ENCODE peak calls at places on chromosomes 16 and 17, in ten cellular contexts. One of them, this sample, is unnamed.

GRCh38 chr16:56601325-56601724 is 7.1 kb upstream of the MT2A start:
- DNase-seq in EL: no peak
- DNase-seq in cardiac fibroblast: no peak
- DNase-seq in dermis microvascular lymphatic vessel endothelial cell: no peak
- DNase-seq in activated CD4-positive, alpha-beta T cell treated with anti-CD3 and anti-CD28 coated beads, Interleukin-2, amount 50 U/mL, for 1 hour: no peak
- DNase-seq in activated CD8-positive, alpha-beta memory T cell treated with anti-CD3 and anti-CD28 coated beads for 24 hours: no peak
- DNase-seq in T-helper 9 cell: no peak
- DNase-seq in MV-4-11: no peak
- DNase-seq in CD8-positive, alpha-beta memory T cell: no peak
- DNase-seq in DMS 273 treated with DMSO at 0.1 percent for 48 hours: no peak
- DNase-seq in this sample: no peak

GRCh38 chr17:47820023-47820789 is 1.4 kb downstream of the OSBPL7 start:
- DNase-seq in EL: no peak
- DNase-seq in cardiac fibroblast: no peak
- DNase-seq in dermis microvascular lymphatic vessel endothelial cell: no peak
- DNase-seq in activated CD4-positive, alpha-beta T cell treated with anti-CD3 and anti-CD28 coated beads, Interleukin-2, amount 50 U/mL, for 1 hour: no peak
- DNase-seq in activated CD8-positive, alpha-beta memory T cell treated with anti-CD3 and anti-CD28 coated beads for 24 hours: no peak
- DNase-seq in T-helper 9 cell: no peak
- DNase-seq in MV-4-11: no peak
- DNase-seq in CD8-positive, alpha-beta memory T cell: no peak
- DNase-seq in DMS 273 treated with DMSO at 0.1 percent for 48 hours: no peak
- DNase-seq in this sample: no peak

GRCh38 chr17:40327735-40328385 is 18.9 kb downstream of the RARA start:
- DNase-seq in EL: no peak
- DNase-seq in cardiac fibroblast: no peak
- DNase-seq in dermis microvascular lymphatic vessel endothelial cell: no peak
- DNase-seq in activated CD4-positive, alpha-beta T cell treated with anti-CD3 and anti-CD28 coated beads, Interleukin-2, amount 50 U/mL, for 1 hour: no peak
- DNase-seq in activated CD8-positive, alpha-beta memory T cell treated with anti-CD3 and anti-CD28 coated beads for 24 hours: no peak
- DNase-seq in T-helper 9 cell: no peak
- DNase-seq in MV-4-11: peak; percentile 26
- DNase-seq in CD8-positive, alpha-beta memory T cell: no peak
- DNase-seq in DMS 273 treated with DMSO at 0.1 percent for 48 hours: no peak
- DNase-seq in this sample: no peak

GRCh38 chr17:38333635-38334295 is 10.0 kb downstream of the GPR179 start:
- DNase-seq in EL: peak; percentile 34
- DNase-seq in cardiac fibroblast: no peak
- DNase-seq in dermis microvascular lymphatic vessel endothelial cell: peak; percentile 43
- DNase-seq in activated CD4-positive, alpha-beta T cell treated with anti-CD3 and anti-CD28 coated beads, Interleukin-2, amount 50 U/mL, for 1 hour: peak; percentile 33
- DNase-seq in activated CD8-positive, alpha-beta memory T cell treated with anti-CD3 and anti-CD28 coated beads for 24 hours: peak; percentile 69
- DNase-seq in T-helper 9 cell: peak; percentile 38
- DNase-seq in MV-4-11: peak; percentile 20
- DNase-seq in CD8-positive, alpha-beta memory T cell: peak; percentile 18
- DNase-seq in DMS 273 treated with DMSO at 0.1 percent for 48 hours: no peak
- DNase-seq in this sample: no peak

GRCh38 chr16:79768594-79768993 is 168.1 kb upstream of the MAF start:
- DNase-seq in EL: no peak
- DNase-seq in cardiac fibroblast: no peak
- DNase-seq in dermis microvascular lymphatic vessel endothelial cell: no peak
- DNase-seq in activated CD4-positive, alpha-beta T cell treated with anti-CD3 and anti-CD28 coated beads, Interleukin-2, amount 50 U/mL, for 1 hour: no peak
- DNase-seq in activated CD8-positive, alpha-beta memory T cell treated with anti-CD3 and anti-CD28 coated beads for 24 hours: no peak
- DNase-seq in T-helper 9 cell: no peak
- DNase-seq in MV-4-11: no peak
- DNase-seq in CD8-positive, alpha-beta memory T cell: no peak
- DNase-seq in DMS 273 treated with DMSO at 0.1 percent for 48 hours: no peak
- DNase-seq in this sample: no peak

GRCh38 chr16:14364386-14365199 is 265.5 kb downstream of the PARN start:
- DNase-seq in EL: peak; percentile 94
- DNase-seq in cardiac fibroblast: peak; percentile 49
- DNase-seq in dermis microvascular lymphatic vessel endothelial cell: peak; percentile 6
- DNase-seq in activated CD4-positive, alpha-beta T cell treated with anti-CD3 and anti-CD28 coated beads, Interleukin-2, amount 50 U/mL, for 1 hour: no peak
- DNase-seq in activated CD8-positive, alpha-beta memory T cell treated with anti-CD3 and anti-CD28 coated beads for 24 hours: no peak
- DNase-seq in T-helper 9 cell: no peak
- DNase-seq in MV-4-11: no peak
- DNase-seq in CD8-positive, alpha-beta memory T cell: no peak
- DNase-seq in DMS 273 treated with DMSO at 0.1 percent for 48 hours: no peak
- DNase-seq in this sample: peak; percentile 99

GRCh38 chr16:87418216-87418615 is 26.1 kb downstream of the MAP1LC3B start:
- DNase-seq in EL: no peak
- DNase-seq in cardiac fibroblast: no peak
- DNase-seq in dermis microvascular lymphatic vessel endothelial cell: no peak
- DNase-seq in activated CD4-positive, alpha-beta T cell treated with anti-CD3 and anti-CD28 coated beads, Interleukin-2, amount 50 U/mL, for 1 hour: no peak
- DNase-seq in activated CD8-positive, alpha-beta memory T cell treated with anti-CD3 and anti-CD28 coated beads for 24 hours: no peak
- DNase-seq in T-helper 9 cell: no peak
- DNase-seq in MV-4-11: no peak
- DNase-seq in CD8-positive, alpha-beta memory T cell: no peak
- DNase-seq in DMS 273 treated with DMSO at 0.1 percent for 48 hours: no peak
- DNase-seq in this sample: no peak

GRCh38 chr17:16943541-16944333 is 28.2 kb downstream of the TNFRSF13B start:
- DNase-seq in EL: no peak
- DNase-seq in cardiac fibroblast: no peak
- DNase-seq in dermis microvascular lymphatic vessel endothelial cell: no peak
- DNase-seq in activated CD4-positive, alpha-beta T cell treated with anti-CD3 and anti-CD28 coated beads, Interleukin-2, amount 50 U/mL, for 1 hour: no peak
- DNase-seq in activated CD8-positive, alpha-beta memory T cell treated with anti-CD3 and anti-CD28 coated beads for 24 hours: peak; percentile 35
- DNase-seq in T-helper 9 cell: no peak
- DNase-seq in MV-4-11: no peak
- DNase-seq in CD8-positive, alpha-beta memory T cell: no peak
- DNase-seq in DMS 273 treated with DMSO at 0.1 percent for 48 hours: no peak
- DNase-seq in this sample: no peak

GRCh38 chr17:43720311-43721060 is 38.1 kb downstream of the SOST start:
- DNase-seq in EL: peak; percentile 73
- DNase-seq in cardiac fibroblast: peak; percentile 60
- DNase-seq in dermis microvascular lymphatic vessel endothelial cell: peak; percentile 61
- DNase-seq in activated CD4-positive, alpha-beta T cell treated with anti-CD3 and anti-CD28 coated beads, Interleukin-2, amount 50 U/mL, for 1 hour: peak; percentile 69
- DNase-seq in activated CD8-positive, alpha-beta memory T cell treated with anti-CD3 and anti-CD28 coated beads for 24 hours: peak; percentile 91
- DNase-seq in T-helper 9 cell: peak; percentile 62
- DNase-seq in MV-4-11: peak; percentile 40
- DNase-seq in CD8-positive, alpha-beta memory T cell: peak; percentile 60
- DNase-seq in DMS 273 treated with DMSO at 0.1 percent for 48 hours: no peak
- DNase-seq in this sample: no peak

GRCh38 chr16:57993452-57993851 is 7.0 kb downstream of the ZNF319 start:
- DNase-seq in EL: no peak
- DNase-seq in cardiac fibroblast: no peak
- DNase-seq in dermis microvascular lymphatic vessel endothelial cell: no peak
- DNase-seq in activated CD4-positive, alpha-beta T cell treated with anti-CD3 and anti-CD28 coated beads, Interleukin-2, amount 50 U/mL, for 1 hour: no peak
- DNase-seq in activated CD8-positive, alpha-beta memory T cell treated with anti-CD3 and anti-CD28 coated beads for 24 hours: no peak
- DNase-seq in T-helper 9 cell: no peak
- DNase-seq in MV-4-11: no peak
- DNase-seq in CD8-positive, alpha-beta memory T cell: no peak
- DNase-seq in DMS 273 treated with DMSO at 0.1 percent for 48 hours: no peak
- DNase-seq in this sample: no peak

GRCh38 chr17:75611746-75612437 is 21.3 kb upstream of the SMIM5 start:
- DNase-seq in EL: no peak
- DNase-seq in cardiac fibroblast: no peak
- DNase-seq in dermis microvascular lymphatic vessel endothelial cell: no peak
- DNase-seq in activated CD4-positive, alpha-beta T cell treated with anti-CD3 and anti-CD28 coated beads, Interleukin-2, amount 50 U/mL, for 1 hour: no peak
- DNase-seq in activated CD8-positive, alpha-beta memory T cell treated with anti-CD3 and anti-CD28 coated beads for 24 hours: no peak
- DNase-seq in T-helper 9 cell: no peak
- DNase-seq in MV-4-11: no peak
- DNase-seq in CD8-positive, alpha-beta memory T cell: no peak
- DNase-seq in DMS 273 treated with DMSO at 0.1 percent for 48 hours: no peak
- DNase-seq in this sample: no peak

GRCh38 chr16:684067-684794 is at the start of gene JMJD8:
- DNase-seq in EL: peak; percentile 95
- DNase-seq in cardiac fibroblast: peak; percentile 95
- DNase-seq in dermis microvascular lymphatic vessel endothelial cell: peak; percentile 89
- DNase-seq in activated CD4-positive, alpha-beta T cell treated with anti-CD3 and anti-CD28 coated beads, Interleukin-2, amount 50 U/mL, for 1 hour: peak; percentile 95
- DNase-seq in activated CD8-positive, alpha-beta memory T cell treated with anti-CD3 and anti-CD28 coated beads for 24 hours: peak; percentile 98
- DNase-seq in T-helper 9 cell: peak; percentile 94
- DNase-seq in MV-4-11: peak; percentile 96
- DNase-seq in CD8-positive, alpha-beta memory T cell: peak; percentile 97
- DNase-seq in DMS 273 treated with DMSO at 0.1 percent for 48 hours: peak; percentile 83
- DNase-seq in this sample: peak; percentile 85

GRCh38 chr17:72378414-72379395 is 257.9 kb downstream of the SOX9 start:
- DNase-seq in EL: no peak
- DNase-seq in cardiac fibroblast: no peak
- DNase-seq in dermis microvascular lymphatic vessel endothelial cell: no peak
- DNase-seq in activated CD4-positive, alpha-beta T cell treated with anti-CD3 and anti-CD28 coated beads, Interleukin-2, amount 50 U/mL, for 1 hour: no peak
- DNase-seq in activated CD8-positive, alpha-beta memory T cell treated with anti-CD3 and anti-CD28 coated beads for 24 hours: no peak
- DNase-seq in T-helper 9 cell: no peak
- DNase-seq in MV-4-11: no peak
- DNase-seq in CD8-positive, alpha-beta memory T cell: no peak
- DNase-seq in DMS 273 treated with DMSO at 0.1 percent for 48 hours: no peak
- DNase-seq in this sample: no peak

GRCh38 chr17:6427284-6427781 is 7.6 kb downstream of the AIPL1 start:
- DNase-seq in EL: peak; percentile 42
- DNase-seq in cardiac fibroblast: peak; percentile 16
- DNase-seq in dermis microvascular lymphatic vessel endothelial cell: no peak
- DNase-seq in activated CD4-positive, alpha-beta T cell treated with anti-CD3 and anti-CD28 coated beads, Interleukin-2, amount 50 U/mL, for 1 hour: no peak
- DNase-seq in activated CD8-positive, alpha-beta memory T cell treated with anti-CD3 and anti-CD28 coated beads for 24 hours: peak; percentile 68
- DNase-seq in T-helper 9 cell: no peak
- DNase-seq in MV-4-11: peak; percentile 98
- DNase-seq in CD8-positive, alpha-beta memory T cell: peak; percentile 38
- DNase-seq in DMS 273 treated with DMSO at 0.1 percent for 48 hours: no peak
- DNase-seq in this sample: peak; percentile 50

GRCh38 chr17:1087381-1088241 is 90.7 kb downstream of the TIMM22 start:
- DNase-seq in EL: no peak
- DNase-seq in cardiac fibroblast: no peak
- DNase-seq in dermis microvascular lymphatic vessel endothelial cell: peak; percentile 77
- DNase-seq in activated CD4-positive, alpha-beta T cell treated with anti-CD3 and anti-CD28 coated beads, Interleukin-2, amount 50 U/mL, for 1 hour: no peak
- DNase-seq in activated CD8-positive, alpha-beta memory T cell treated with anti-CD3 and anti-CD28 coated beads for 24 hours: no peak
- DNase-seq in T-helper 9 cell: no peak
- DNase-seq in MV-4-11: peak; percentile 13
- DNase-seq in CD8-positive, alpha-beta memory T cell: no peak
- DNase-seq in DMS 273 treated with DMSO at 0.1 percent for 48 hours: peak; percentile 24
- DNase-seq in this sample: peak; percentile 72

GRCh38 chr16:8678068-8678927 is 3.9 kb downstream of the ABAT start:
- DNase-seq in EL: peak; percentile 30
- DNase-seq in cardiac fibroblast: peak; percentile 74
- DNase-seq in dermis microvascular lymphatic vessel endothelial cell: no peak
- DNase-seq in activated CD4-positive, alpha-beta T cell treated with anti-CD3 and anti-CD28 coated beads, Interleukin-2, amount 50 U/mL, for 1 hour: no peak
- DNase-seq in activated CD8-positive, alpha-beta memory T cell treated with anti-CD3 and anti-CD28 coated beads for 24 hours: no peak
- DNase-seq in T-helper 9 cell: no peak
- DNase-seq in MV-4-11: no peak
- DNase-seq in CD8-positive, alpha-beta memory T cell: no peak
- DNase-seq in DMS 273 treated with DMSO at 0.1 percent for 48 hours: no peak
- DNase-seq in this sample: peak; percentile 18

GRCh38 chr17:44361292-44362055 is 2.2 kb downstream of the FAM171A2 start:
- DNase-seq in EL: no peak
- DNase-seq in cardiac fibroblast: no peak
- DNase-seq in dermis microvascular lymphatic vessel endothelial cell: no peak
- DNase-seq in activated CD4-positive, alpha-beta T cell treated with anti-CD3 and anti-CD28 coated beads, Interleukin-2, amount 50 U/mL, for 1 hour: no peak
- DNase-seq in activated CD8-positive, alpha-beta memory T cell treated with anti-CD3 and anti-CD28 coated beads for 24 hours: no peak
- DNase-seq in T-helper 9 cell: no peak
- DNase-seq in MV-4-11: no peak
- DNase-seq in CD8-positive, alpha-beta memory T cell: no peak
- DNase-seq in DMS 273 treated with DMSO at 0.1 percent for 48 hours: no peak
- DNase-seq in this sample: no peak

GRCh38 chr17:9684955-9685621 is 39.8 kb downstream of the USP43 start:
- DNase-seq in EL: peak; percentile 7
- DNase-seq in cardiac fibroblast: no peak
- DNase-seq in dermis microvascular lymphatic vessel endothelial cell: no peak
- DNase-seq in activated CD4-positive, alpha-beta T cell treated with anti-CD3 and anti-CD28 coated beads, Interleukin-2, amount 50 U/mL, for 1 hour: no peak
- DNase-seq in activated CD8-positive, alpha-beta memory T cell treated with anti-CD3 and anti-CD28 coated beads for 24 hours: no peak
- DNase-seq in T-helper 9 cell: no peak
- DNase-seq in MV-4-11: no peak
- DNase-seq in CD8-positive, alpha-beta memory T cell: no peak
- DNase-seq in DMS 273 treated with DMSO at 0.1 percent for 48 hours: no peak
- DNase-seq in this sample: peak; percentile 9

GRCh38 chr17:16381496-16381820 is 567 bp downstream of the UBB start:
- DNase-seq in EL: peak; percentile 21
- DNase-seq in cardiac fibroblast: peak; percentile 62
- DNase-seq in dermis microvascular lymphatic vessel endothelial cell: peak; percentile 57
- DNase-seq in activated CD4-positive, alpha-beta T cell treated with anti-CD3 and anti-CD28 coated beads, Interleukin-2, amount 50 U/mL, for 1 hour: no peak
- DNase-seq in activated CD8-positive, alpha-beta memory T cell treated with anti-CD3 and anti-CD28 coated beads for 24 hours: no peak
- DNase-seq in T-helper 9 cell: no peak
- DNase-seq in MV-4-11: no peak
- DNase-seq in CD8-positive, alpha-beta memory T cell: no peak
- DNase-seq in DMS 273 treated with DMSO at 0.1 percent for 48 hours: no peak
- DNase-seq in this sample: no peak

GRCh38 chr17:8799851-8800212 is 667 bp upstream of the MFSD6L start:
- DNase-seq in EL: no peak
- DNase-seq in cardiac fibroblast: no peak
- DNase-seq in dermis microvascular lymphatic vessel endothelial cell: no peak
- DNase-seq in activated CD4-positive, alpha-beta T cell treated with anti-CD3 and anti-CD28 coated beads, Interleukin-2, amount 50 U/mL, for 1 hour: no peak
- DNase-seq in activated CD8-positive, alpha-beta memory T cell treated with anti-CD3 and anti-CD28 coated beads for 24 hours: peak; percentile 28
- DNase-seq in T-helper 9 cell: no peak
- DNase-seq in MV-4-11: no peak
- DNase-seq in CD8-positive, alpha-beta memory T cell: no peak
- DNase-seq in DMS 273 treated with DMSO at 0.1 percent for 48 hours: no peak
- DNase-seq in this sample: no peak

GRCh38 chr17:27840688-27841087 is 40.4 kb upstream of the NOS2 start:
- DNase-seq in EL: no peak
- DNase-seq in cardiac fibroblast: no peak
- DNase-seq in dermis microvascular lymphatic vessel endothelial cell: no peak
- DNase-seq in activated CD4-positive, alpha-beta T cell treated with anti-CD3 and anti-CD28 coated beads, Interleukin-2, amount 50 U/mL, for 1 hour: no peak
- DNase-seq in activated CD8-positive, alpha-beta memory T cell treated with anti-CD3 and anti-CD28 coated beads for 24 hours: no peak
- DNase-seq in T-helper 9 cell: no peak
- DNase-seq in MV-4-11: no peak
- DNase-seq in CD8-positive, alpha-beta memory T cell: no peak
- DNase-seq in DMS 273 treated with DMSO at 0.1 percent for 48 hours: no peak
- DNase-seq in this sample: no peak

GRCh38 chr17:31216053-31216751 is 80.8 kb downstream of the OMG start:
- DNase-seq in EL: peak; percentile 92
- DNase-seq in cardiac fibroblast: peak; percentile 84
- DNase-seq in dermis microvascular lymphatic vessel endothelial cell: peak; percentile 53
- DNase-seq in activated CD4-positive, alpha-beta T cell treated with anti-CD3 and anti-CD28 coated beads, Interleukin-2, amount 50 U/mL, for 1 hour: no peak
- DNase-seq in activated CD8-positive, alpha-beta memory T cell treated with anti-CD3 and anti-CD28 coated beads for 24 hours: no peak
- DNase-seq in T-helper 9 cell: no peak
- DNase-seq in MV-4-11: peak; percentile 38
- DNase-seq in CD8-positive, alpha-beta memory T cell: no peak
- DNase-seq in DMS 273 treated with DMSO at 0.1 percent for 48 hours: peak; percentile 16
- DNase-seq in this sample: peak; percentile 30

GRCh38 chr17:4272213-4272975 is 8.6 kb upstream of the ANKFY1 start:
- DNase-seq in EL: no peak
- DNase-seq in cardiac fibroblast: no peak
- DNase-seq in dermis microvascular lymphatic vessel endothelial cell: no peak
- DNase-seq in activated CD4-positive, alpha-beta T cell treated with anti-CD3 and anti-CD28 coated beads, Interleukin-2, amount 50 U/mL, for 1 hour: no peak
- DNase-seq in activated CD8-positive, alpha-beta memory T cell treated with anti-CD3 and anti-CD28 coated beads for 24 hours: no peak
- DNase-seq in T-helper 9 cell: no peak
- DNase-seq in MV-4-11: no peak
- DNase-seq in CD8-positive, alpha-beta memory T cell: no peak
- DNase-seq in DMS 273 treated with DMSO at 0.1 percent for 48 hours: no peak
- DNase-seq in this sample: no peak

GRCh38 chr16:85746431-85747227 is 4.3 kb downstream of the C16orf74 start:
- DNase-seq in EL: peak; percentile 48
- DNase-seq in cardiac fibroblast: peak; percentile 66
- DNase-seq in dermis microvascular lymphatic vessel endothelial cell: no peak
- DNase-seq in activated CD4-positive, alpha-beta T cell treated with anti-CD3 and anti-CD28 coated beads, Interleukin-2, amount 50 U/mL, for 1 hour: no peak
- DNase-seq in activated CD8-positive, alpha-beta memory T cell treated with anti-CD3 and anti-CD28 coated beads for 24 hours: no peak
- DNase-seq in T-helper 9 cell: no peak
- DNase-seq in MV-4-11: no peak
- DNase-seq in CD8-positive, alpha-beta memory T cell: no peak
- DNase-seq in DMS 273 treated with DMSO at 0.1 percent for 48 hours: no peak
- DNase-seq in this sample: peak; percentile 59

GRCh38 chr17:55577011-55577586 is 65.8 kb upstream of the SMIM36 start:
- DNase-seq in EL: peak; percentile 71
- DNase-seq in cardiac fibroblast: peak; percentile 71
- DNase-seq in dermis microvascular lymphatic vessel endothelial cell: peak; percentile 50
- DNase-seq in activated CD4-positive, alpha-beta T cell treated with anti-CD3 and anti-CD28 coated beads, Interleukin-2, amount 50 U/mL, for 1 hour: peak; percentile 18
- DNase-seq in activated CD8-positive, alpha-beta memory T cell treated with anti-CD3 and anti-CD28 coated beads for 24 hours: peak; percentile 72
- DNase-seq in T-helper 9 cell: no peak
- DNase-seq in MV-4-11: peak; percentile 80
- DNase-seq in CD8-positive, alpha-beta memory T cell: no peak
- DNase-seq in DMS 273 treated with DMSO at 0.1 percent for 48 hours: no peak
- DNase-seq in this sample: peak; percentile 10

GRCh38 chr17:57663326-57664070 is 81.6 kb downstream of the CCDC182 start:
- DNase-seq in EL: no peak
- DNase-seq in cardiac fibroblast: no peak
- DNase-seq in dermis microvascular lymphatic vessel endothelial cell: no peak
- DNase-seq in activated CD4-positive, alpha-beta T cell treated with anti-CD3 and anti-CD28 coated beads, Interleukin-2, amount 50 U/mL, for 1 hour: no peak
- DNase-seq in activated CD8-positive, alpha-beta memory T cell treated with anti-CD3 and anti-CD28 coated beads for 24 hours: no peak
- DNase-seq in T-helper 9 cell: no peak
- DNase-seq in MV-4-11: no peak
- DNase-seq in CD8-positive, alpha-beta memory T cell: no peak
- DNase-seq in DMS 273 treated with DMSO at 0.1 percent for 48 hours: no peak
- DNase-seq in this sample: no peak

GRCh38 chr17:41687828-41688640 is 651 bp upstream of the EIF1 start:
- DNase-seq in EL: peak; percentile 71
- DNase-seq in cardiac fibroblast: no peak
- DNase-seq in dermis microvascular lymphatic vessel endothelial cell: peak; percentile 68
- DNase-seq in activated CD4-positive, alpha-beta T cell treated with anti-CD3 and anti-CD28 coated beads, Interleukin-2, amount 50 U/mL, for 1 hour: peak; percentile 62
- DNase-seq in activated CD8-positive, alpha-beta memory T cell treated with anti-CD3 and anti-CD28 coated beads for 24 hours: peak; percentile 77
- DNase-seq in T-helper 9 cell: peak; percentile 47
- DNase-seq in MV-4-11: peak; percentile 57
- DNase-seq in CD8-positive, alpha-beta memory T cell: peak; percentile 49
- DNase-seq in DMS 273 treated with DMSO at 0.1 percent for 48 hours: peak; percentile 67
- DNase-seq in this sample: peak; percentile 57

GRCh38 chr16:75266738-75267630 is 15.6 kb upstream of the BCAR1 start:
- DNase-seq in EL: no peak
- DNase-seq in cardiac fibroblast: no peak
- DNase-seq in dermis microvascular lymphatic vessel endothelial cell: no peak
- DNase-seq in activated CD4-positive, alpha-beta T cell treated with anti-CD3 and anti-CD28 coated beads, Interleukin-2, amount 50 U/mL, for 1 hour: no peak
- DNase-seq in activated CD8-positive, alpha-beta memory T cell treated with anti-CD3 and anti-CD28 coated beads for 24 hours: no peak
- DNase-seq in T-helper 9 cell: no peak
- DNase-seq in MV-4-11: no peak
- DNase-seq in CD8-positive, alpha-beta memory T cell: no peak
- DNase-seq in DMS 273 treated with DMSO at 0.1 percent for 48 hours: peak; percentile 28
- DNase-seq in this sample: no peak